ENCODE peak calls at places on chromosomes 11 and 22, in ten cellular contexts. One of them, this sample, is unnamed.

GRCh38 chr11:116730568-116730967 is 42.2 kb downstream of the BUD13 start:
- DNase-seq in IMR-90: no peak
- DNase-seq in spleen: peak; percentile 41
- DNase-seq in tibial nerve: no peak
- DNase-seq in HFF-Myc: no peak
- DNase-seq in MM.1S: no peak
- DNase-seq in esophagus squamous epithelium: no peak
- DNase-seq in kidney epithelial cell: no peak
- DNase-seq in HCT116: no peak
- DNase-seq in AG10803: no peak
- DNase-seq in this sample: no peak

GRCh38 chr11:24592342-24592741 is 95.5 kb downstream of the LUZP2 start:
- DNase-seq in IMR-90: peak; percentile 75
- DNase-seq in spleen: no peak
- DNase-seq in tibial nerve: no peak
- DNase-seq in HFF-Myc: no peak
- DNase-seq in MM.1S: no peak
- DNase-seq in esophagus squamous epithelium: no peak
- DNase-seq in kidney epithelial cell: no peak
- DNase-seq in HCT116: no peak
- DNase-seq in AG10803: no peak
- DNase-seq in this sample: no peak

GRCh38 chr11:6240139-6240538 is 1.2 kb downstream of the CNGA4 start:
- DNase-seq in IMR-90: no peak
- DNase-seq in spleen: no peak
- DNase-seq in tibial nerve: no peak
- DNase-seq in HFF-Myc: no peak
- DNase-seq in MM.1S: no peak
- DNase-seq in esophagus squamous epithelium: no peak
- DNase-seq in kidney epithelial cell: no peak
- DNase-seq in HCT116: no peak
- DNase-seq in AG10803: no peak
- DNase-seq in this sample: no peak

GRCh38 chr22:39559456-39560105 is 11.0 kb upstream of the CACNA1I start:
- DNase-seq in IMR-90: no peak
- DNase-seq in spleen: no peak
- DNase-seq in tibial nerve: no peak
- DNase-seq in HFF-Myc: no peak
- DNase-seq in MM.1S: no peak
- DNase-seq in esophagus squamous epithelium: no peak
- DNase-seq in kidney epithelial cell: no peak
- DNase-seq in HCT116: no peak
- DNase-seq in AG10803: peak; percentile 13
- DNase-seq in this sample: no peak

GRCh38 chr11:134751161-134751560 is 339.1 kb upstream of the B3GAT1 start:
- DNase-seq in IMR-90: no peak
- DNase-seq in spleen: peak; percentile 53
- DNase-seq in tibial nerve: no peak
- DNase-seq in HFF-Myc: no peak
- DNase-seq in MM.1S: no peak
- DNase-seq in esophagus squamous epithelium: no peak
- DNase-seq in kidney epithelial cell: no peak
- DNase-seq in HCT116: no peak
- DNase-seq in AG10803: no peak
- DNase-seq in this sample: no peak

GRCh38 chr11:11611381-11611780 is 10.4 kb downstream of the GALNT18 start:
- DNase-seq in IMR-90: no peak
- DNase-seq in spleen: no peak
- DNase-seq in tibial nerve: no peak
- DNase-seq in HFF-Myc: no peak
- DNase-seq in MM.1S: no peak
- DNase-seq in esophagus squamous epithelium: no peak
- DNase-seq in kidney epithelial cell: no peak
- DNase-seq in HCT116: no peak
- DNase-seq in AG10803: no peak
- DNase-seq in this sample: no peak

GRCh38 chr22:37267661-37268413 is 14.5 kb upstream of the CYTH4 start:
- DNase-seq in IMR-90: peak; percentile 38
- DNase-seq in spleen: peak; percentile 78
- DNase-seq in tibial nerve: no peak
- DNase-seq in HFF-Myc: no peak
- DNase-seq in MM.1S: peak; percentile 43
- DNase-seq in esophagus squamous epithelium: no peak
- DNase-seq in kidney epithelial cell: no peak
- DNase-seq in HCT116: no peak
- DNase-seq in AG10803: no peak
- DNase-seq in this sample: no peak

GRCh38 chr11:115981814-115982471 is 477.7 kb upstream of the CADM1 start:
- DNase-seq in IMR-90: no peak
- DNase-seq in spleen: no peak
- DNase-seq in tibial nerve: no peak
- DNase-seq in HFF-Myc: no peak
- DNase-seq in MM.1S: no peak
- DNase-seq in esophagus squamous epithelium: no peak
- DNase-seq in kidney epithelial cell: no peak
- DNase-seq in HCT116: no peak
- DNase-seq in AG10803: no peak
- DNase-seq in this sample: no peak

GRCh38 chr22:49861642-49862407 is 8.2 kb downstream of the ZBED4 start:
- DNase-seq in IMR-90: no peak
- DNase-seq in spleen: peak; percentile 37
- DNase-seq in tibial nerve: no peak
- DNase-seq in HFF-Myc: no peak
- DNase-seq in MM.1S: no peak
- DNase-seq in esophagus squamous epithelium: no peak
- DNase-seq in kidney epithelial cell: no peak
- DNase-seq in HCT116: no peak
- DNase-seq in AG10803: no peak
- DNase-seq in this sample: no peak
- TF ChIP-seq CTCF in IMR-90: no peak
- TF ChIP-seq CTCF in spleen: no peak
- TF ChIP-seq CTCF in tibial nerve: no peak
- TF ChIP-seq CTCF in HFF-Myc: no peak
- TF ChIP-seq CTCF in MM.1S: no peak
- TF ChIP-seq CTCF in esophagus squamous epithelium: no peak
- TF ChIP-seq CTCF in kidney epithelial cell: peak; percentile 2
- TF ChIP-seq CTCF in HCT116: no peak
- TF ChIP-seq CTCF in AG10803: no peak
- TF ChIP-seq CTCF in this sample: no peak

GRCh38 chr11:131353761-131354160 is 16.7 kb upstream of the NTM start:
- DNase-seq in IMR-90: no peak
- DNase-seq in spleen: no peak
- DNase-seq in tibial nerve: no peak
- DNase-seq in HFF-Myc: no peak
- DNase-seq in MM.1S: no peak
- DNase-seq in esophagus squamous epithelium: no peak
- DNase-seq in kidney epithelial cell: no peak
- DNase-seq in HCT116: no peak
- DNase-seq in AG10803: no peak
- DNase-seq in this sample: no peak

GRCh38 chr11:131351848-131352247 is 18.6 kb upstream of the NTM start:
- DNase-seq in IMR-90: no peak
- DNase-seq in spleen: no peak
- DNase-seq in tibial nerve: no peak
- DNase-seq in HFF-Myc: no peak
- DNase-seq in MM.1S: no peak
- DNase-seq in esophagus squamous epithelium: no peak
- DNase-seq in kidney epithelial cell: no peak
- DNase-seq in HCT116: no peak
- DNase-seq in AG10803: no peak
- DNase-seq in this sample: no peak

GRCh38 chr11:131356201-131356600 is 14.2 kb upstream of the NTM start:
- DNase-seq in IMR-90: no peak
- DNase-seq in spleen: no peak
- DNase-seq in tibial nerve: no peak
- DNase-seq in HFF-Myc: no peak
- DNase-seq in MM.1S: no peak
- DNase-seq in esophagus squamous epithelium: no peak
- DNase-seq in kidney epithelial cell: peak; percentile 25
- DNase-seq in HCT116: no peak
- DNase-seq in AG10803: no peak
- DNase-seq in this sample: no peak

GRCh38 chr11:131349368-131350086 is 20.9 kb upstream of the NTM start:
- DNase-seq in IMR-90: no peak
- DNase-seq in spleen: no peak
- DNase-seq in tibial nerve: no peak
- DNase-seq in HFF-Myc: no peak
- DNase-seq in MM.1S: no peak
- DNase-seq in esophagus squamous epithelium: no peak
- DNase-seq in kidney epithelial cell: no peak
- DNase-seq in HCT116: no peak
- DNase-seq in AG10803: no peak
- DNase-seq in this sample: no peak

GRCh38 chr11:131354251-131354701 is 16.1 kb upstream of the NTM start:
- DNase-seq in IMR-90: no peak
- DNase-seq in spleen: no peak
- DNase-seq in tibial nerve: no peak
- DNase-seq in HFF-Myc: no peak
- DNase-seq in MM.1S: no peak
- DNase-seq in esophagus squamous epithelium: no peak
- DNase-seq in kidney epithelial cell: no peak
- DNase-seq in HCT116: no peak
- DNase-seq in AG10803: no peak
- DNase-seq in this sample: no peak
- H3K4me3 ChIP-seq in IMR-90: no peak overlapping the region
- H3K4me3 ChIP-seq in spleen: no peak overlapping the region
- H3K4me3 ChIP-seq in tibial nerve: no peak overlapping the region
- H3K4me3 ChIP-seq in HFF-Myc: no peak overlapping the region
- H3K4me3 ChIP-seq in MM.1S: no peak overlapping the region
- H3K4me3 ChIP-seq in esophagus squamous epithelium: no peak overlapping the region
- H3K4me3 ChIP-seq in kidney epithelial cell: no peak overlapping the region
- H3K4me3 ChIP-seq in HCT116: no peak overlapping the region
- H3K4me3 ChIP-seq in AG10803: no peak overlapping the region
- H3K4me3 ChIP-seq in this sample: no peak overlapping the region

GRCh38 chr11:44822369-44822768 is 95.6 kb downstream of the TSPAN18 start:
- DNase-seq in IMR-90: no peak
- DNase-seq in spleen: no peak
- DNase-seq in tibial nerve: no peak
- DNase-seq in HFF-Myc: no peak
- DNase-seq in MM.1S: no peak
- DNase-seq in esophagus squamous epithelium: no peak
- DNase-seq in kidney epithelial cell: no peak
- DNase-seq in HCT116: no peak
- DNase-seq in AG10803: no peak
- DNase-seq in this sample: no peak

GRCh38 chr11:44823920-44824704 is 97.3 kb downstream of the TSPAN18 start:
- DNase-seq in IMR-90: no peak
- DNase-seq in spleen: peak; percentile 82
- DNase-seq in tibial nerve: no peak
- DNase-seq in HFF-Myc: no peak
- DNase-seq in MM.1S: no peak
- DNase-seq in esophagus squamous epithelium: no peak
- DNase-seq in kidney epithelial cell: no peak
- DNase-seq in HCT116: no peak
- DNase-seq in AG10803: no peak
- DNase-seq in this sample: no peak

GRCh38 chr11:44826922-44827643 is 100.3 kb downstream of the TSPAN18 start:
- DNase-seq in IMR-90: no peak
- DNase-seq in spleen: peak; percentile 42
- DNase-seq in tibial nerve: no peak
- DNase-seq in HFF-Myc: no peak
- DNase-seq in MM.1S: no peak
- DNase-seq in esophagus squamous epithelium: no peak
- DNase-seq in kidney epithelial cell: no peak
- DNase-seq in HCT116: no peak
- DNase-seq in AG10803: no peak
- DNase-seq in this sample: no peak

GRCh38 chr11:44823006-44823405 is 96.2 kb downstream of the TSPAN18 start:
- DNase-seq in IMR-90: no peak
- DNase-seq in spleen: peak; percentile 36
- DNase-seq in tibial nerve: no peak
- DNase-seq in HFF-Myc: no peak
- DNase-seq in MM.1S: no peak
- DNase-seq in esophagus squamous epithelium: no peak
- DNase-seq in kidney epithelial cell: no peak
- DNase-seq in HCT116: no peak
- DNase-seq in AG10803: no peak
- DNase-seq in this sample: no peak

DNA sequence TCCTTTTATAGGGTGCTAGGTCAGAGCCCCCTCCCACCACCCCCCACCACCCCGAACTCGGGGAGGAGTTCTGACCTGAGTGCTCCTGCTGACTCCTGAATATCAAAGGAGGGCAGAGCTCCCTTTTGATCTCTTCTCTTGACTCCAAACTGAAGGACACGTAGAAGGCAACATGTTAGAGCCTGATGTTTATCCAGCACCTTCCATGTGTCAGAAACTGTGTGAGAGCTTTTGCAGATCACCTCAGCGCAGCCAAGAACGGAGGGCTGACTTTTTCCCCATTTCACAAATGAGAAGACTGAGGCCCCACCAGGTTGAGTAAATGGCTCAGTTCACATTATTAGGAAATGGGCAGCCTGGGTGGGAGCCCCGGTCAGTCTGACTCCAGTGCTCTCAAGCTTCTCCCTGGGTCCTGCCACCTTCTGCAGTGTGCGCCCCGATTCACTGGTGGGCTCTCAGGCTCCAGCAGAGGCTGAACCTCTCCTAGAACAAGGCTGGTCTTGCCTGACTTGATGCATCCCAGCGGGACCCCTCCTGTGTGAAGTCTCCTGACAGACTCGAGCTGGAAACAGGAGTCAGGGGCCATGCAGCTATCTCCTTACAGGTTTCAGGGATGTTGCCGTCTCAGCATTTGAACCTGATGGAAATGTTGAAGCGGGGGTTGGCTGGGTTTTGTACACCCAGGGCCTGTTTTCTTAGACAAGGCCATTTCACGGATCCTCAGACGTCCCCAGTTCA is 98.5 kb downstream of the TSPAN18 start:
- DNase-seq in IMR-90: no peak
- DNase-seq in spleen: no peak
- DNase-seq in tibial nerve: no peak
- DNase-seq in HFF-Myc: no peak
- DNase-seq in MM.1S: no peak
- DNase-seq in esophagus squamous epithelium: no peak
- DNase-seq in kidney epithelial cell: no peak
- DNase-seq in HCT116: no peak
- DNase-seq in AG10803: no peak
- DNase-seq in this sample: no peak
- TF ChIP-seq CTCF in IMR-90: no peak
- TF ChIP-seq CTCF in spleen: no peak
- TF ChIP-seq CTCF in tibial nerve: no peak
- TF ChIP-seq CTCF in HFF-Myc: no peak
- TF ChIP-seq CTCF in MM.1S: no peak
- TF ChIP-seq CTCF in esophagus squamous epithelium: no peak
- TF ChIP-seq CTCF in kidney epithelial cell: no peak
- TF ChIP-seq CTCF in HCT116: no peak
- TF ChIP-seq CTCF in AG10803: no peak
- TF ChIP-seq CTCF in this sample: no peak

DNA sequence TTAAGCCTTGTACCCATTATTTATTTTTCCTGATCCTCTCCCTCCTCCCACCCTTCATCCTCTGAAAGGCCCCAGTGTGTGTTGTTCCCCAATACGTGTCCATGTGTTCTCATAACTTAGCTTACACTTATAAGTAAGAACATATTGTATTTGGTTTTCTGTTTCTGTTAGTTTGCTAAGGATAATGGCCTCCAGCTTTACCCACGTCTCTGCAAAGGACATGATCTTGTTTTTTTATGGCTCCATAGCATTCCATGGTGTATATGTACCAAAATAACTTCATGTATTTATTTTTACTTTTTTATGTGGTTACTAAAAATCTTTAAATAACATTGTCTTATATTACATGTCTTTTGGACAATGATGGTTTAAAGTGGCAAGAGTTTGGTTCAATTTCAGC is 15.3 kb downstream of the PDGFD start:
- DNase-seq in IMR-90: no peak
- DNase-seq in spleen: no peak
- DNase-seq in tibial nerve: no peak
- DNase-seq in HFF-Myc: no peak
- DNase-seq in MM.1S: no peak
- DNase-seq in esophagus squamous epithelium: no peak
- DNase-seq in kidney epithelial cell: no peak
- DNase-seq in HCT116: no peak
- DNase-seq in AG10803: no peak
- DNase-seq in this sample: no peak
- H3K4me3 ChIP-seq in IMR-90: no peak overlapping the region
- H3K4me3 ChIP-seq in spleen: no peak overlapping the region
- H3K4me3 ChIP-seq in tibial nerve: no peak overlapping the region
- H3K4me3 ChIP-seq in HFF-Myc: no peak overlapping the region
- H3K4me3 ChIP-seq in MM.1S: no peak overlapping the region
- H3K4me3 ChIP-seq in esophagus squamous epithelium: no peak overlapping the region
- H3K4me3 ChIP-seq in kidney epithelial cell: no peak overlapping the region
- H3K4me3 ChIP-seq in HCT116: no peak overlapping the region
- H3K4me3 ChIP-seq in AG10803: no peak overlapping the region
- H3K4me3 ChIP-seq in this sample: no peak overlapping the region

This sample was measured in AG04449.